ENCODE peak calls at places on chromosomes 5 and 9, in six cellular contexts. H is right lobe of liver; A is effector CD8-positive, alpha-beta T cell; V is choroid plexus epithelial cell; C is psoas muscle; O is NCI-H2029. G is an unnamed sample.

GRCh38 chr5:35335752-35336151 is 105.5 kb upstream of the PRLR start:
- DNase-seq in C (no peak), H (no peak), A (no peak), V (no peak), O (no peak), G (no peak)

GRCh38 chr9:14281136-14281795 is 32.7 kb downstream of the NFIB start:
- DNase-seq in V (peak), H (no peak), O (no peak), C (no peak), A (no peak), G (no peak)

GRCh38 chr5:960551-960950 is 48.1 kb upstream of the NKD2 start:
- DNase-seq in V (no peak), O (no peak), A (no peak), H (no peak), C (peak), G (no peak)

GRCh38 chr5:157690690-157691433 is 19.5 kb downstream of the C5orf52 start:
- DNase-seq in A (no peak), C (no peak), V (no peak), H (no peak), O (no peak), G (no peak)

GRCh38 chr5:30343707-30344106 is 849.8 kb upstream of the CDH6 start:
- DNase-seq in C (no peak), H (no peak), A (no peak), O (peak), V (no peak), G (no peak)

GRCh38 chr9:115649991-115650472 is 503.6 kb upstream of the PAPPA start:
- DNase-seq in H (peak), O (no peak), C (peak), V (peak), A (no peak), G (peak)

GRCh38 chr9:7147136-7148090 is 389.6 kb downstream of the KDM4C start:
- DNase-seq in C (peak), A (no peak), O (no peak), V (peak), H (no peak), G (peak)

GRCh38 chr9:4371108-4371507 is 71.2 kb upstream of the GLIS3 start:
- DNase-seq in C (no peak), H (no peak), V (peak), O (no peak), A (no peak), G (no peak)

GRCh38 chr9:37273595-37273994 is 148.9 kb upstream of the GRHPR start:
- DNase-seq in C (no peak), H (no peak), A (no peak), V (no peak), O (no peak), G (no peak)

GRCh38 chr5:68193481-68194036 is 22.0 kb upstream of the PIK3R1 start:
- DNase-seq in O (no peak), H (no peak), A (no peak), V (peak), C (no peak), G (no peak)

GRCh38 chr5:138544171-138545134 is 1.4 kb upstream of the ETF1 start:
- DNase-seq in A (no peak), V (peak), H (no peak), O (no peak), C (peak), G (peak)